ENCODE peak calls at places on chromosomes 5 and 9, in six cellular contexts. One of them, this sample, is unnamed.

GRCh38 chr5:142548739-142549275 is 137.1 kb downstream of the FGF1 start:
- DNase-seq in AG08396: peak; percentile 83
- DNase-seq in T-cell: no peak
- DNase-seq in naive thymus-derived CD4-positive, alpha-beta T cell: peak; percentile 20
- DNase-seq in ELR: peak; percentile 97
- DNase-seq in NCI-H2029: peak; percentile 75
- DNase-seq in this sample: peak; percentile 58

GRCh38 chr5:150303070-150303595 is 428 bp upstream of the ARSI start:
- DNase-seq in T-cell: no peak
- DNase-seq in AG08396: peak; percentile 76
- DNase-seq in ELR: no peak
- DNase-seq in NCI-H2029: no peak
- DNase-seq in naive thymus-derived CD4-positive, alpha-beta T cell: no peak
- DNase-seq in this sample: no peak

GRCh38 chr9:23774266-23774665 is 51.8 kb downstream of the ELAVL2 start:
- DNase-seq in T-cell: no peak
- DNase-seq in ELR: no peak
- DNase-seq in naive thymus-derived CD4-positive, alpha-beta T cell: no peak
- DNase-seq in NCI-H2029: no peak
- DNase-seq in AG08396: no peak
- DNase-seq in this sample: no peak

GRCh38 chr5:43225649-43226245 is 33.7 kb downstream of the NIM1K start:
- DNase-seq in AG08396: no peak
- DNase-seq in ELR: no peak
- DNase-seq in NCI-H2029: no peak
- DNase-seq in T-cell: no peak
- DNase-seq in naive thymus-derived CD4-positive, alpha-beta T cell: no peak
- DNase-seq in this sample: no peak

GRCh38 chr5:51646482-51646881 is 263.2 kb downstream of the ISL1 start:
- DNase-seq in naive thymus-derived CD4-positive, alpha-beta T cell: no peak
- DNase-seq in AG08396: no peak
- DNase-seq in NCI-H2029: no peak
- DNase-seq in T-cell: no peak
- DNase-seq in ELR: no peak
- DNase-seq in this sample: no peak

GRCh38 chr5:137693307-137693950 is 42.5 kb downstream of the KLHL3 start:
- DNase-seq in T-cell: no peak
- DNase-seq in ELR: no peak
- DNase-seq in naive thymus-derived CD4-positive, alpha-beta T cell: no peak
- DNase-seq in AG08396: no peak
- DNase-seq in NCI-H2029: no peak
- DNase-seq in this sample: no peak

GRCh38 chr5:58773744-58774441 is 191.0 kb downstream of the RAB3C start:
- DNase-seq in AG08396: no peak
- DNase-seq in T-cell: no peak
- DNase-seq in ELR: no peak
- DNase-seq in NCI-H2029: no peak
- DNase-seq in naive thymus-derived CD4-positive, alpha-beta T cell: no peak
- DNase-seq in this sample: peak; percentile 13

GRCh38 chr9:29211681-29212589 is 1638.7 kb upstream of the C9orf72 start:
- DNase-seq in naive thymus-derived CD4-positive, alpha-beta T cell: peak; percentile 8
- DNase-seq in NCI-H2029: no peak
- DNase-seq in T-cell: peak; percentile 5
- DNase-seq in AG08396: peak; percentile 60
- DNase-seq in ELR: peak; percentile 52
- DNase-seq in this sample: peak; percentile 38

GRCh38 chr5:66442951-66443445 is 153.2 kb upstream of the MAST4 start:
- DNase-seq in AG08396: no peak
- DNase-seq in ELR: no peak
- DNase-seq in naive thymus-derived CD4-positive, alpha-beta T cell: no peak
- DNase-seq in T-cell: no peak
- DNase-seq in NCI-H2029: no peak
- DNase-seq in this sample: no peak

GRCh38 chr5:126044931-126045565 is 378.2 kb upstream of the GRAMD2B start:
- DNase-seq in naive thymus-derived CD4-positive, alpha-beta T cell: no peak
- DNase-seq in NCI-H2029: no peak
- DNase-seq in T-cell: no peak
- DNase-seq in AG08396: no peak
- DNase-seq in ELR: no peak
- DNase-seq in this sample: no peak

GRCh38 chr5:96857454-96857853 is 18.8 kb upstream of the ERAP2 start:
- DNase-seq in naive thymus-derived CD4-positive, alpha-beta T cell: no peak
- DNase-seq in NCI-H2029: no peak
- DNase-seq in AG08396: no peak
- DNase-seq in T-cell: no peak
- DNase-seq in ELR: no peak
- DNase-seq in this sample: no peak

GRCh38 chr5:150522504-150523464 is 14.9 kb downstream of the NDST1 start:
- DNase-seq in ELR: no peak
- DNase-seq in AG08396: no peak
- DNase-seq in NCI-H2029: peak; percentile 90
- DNase-seq in T-cell: no peak
- DNase-seq in naive thymus-derived CD4-positive, alpha-beta T cell: no peak
- DNase-seq in this sample: no peak

GRCh38 chr5:180423133-180423532 is 70.0 kb upstream of the GFPT2 start:
- DNase-seq in naive thymus-derived CD4-positive, alpha-beta T cell: no peak
- DNase-seq in T-cell: no peak
- DNase-seq in ELR: no peak
- DNase-seq in NCI-H2029: no peak
- DNase-seq in AG08396: no peak
- DNase-seq in this sample: no peak

GRCh38 chr9:136243631-136244030 is 2.0 kb downstream of the QSOX2 start:
- DNase-seq in T-cell: no peak
- DNase-seq in NCI-H2029: no peak
- DNase-seq in AG08396: no peak
- DNase-seq in naive thymus-derived CD4-positive, alpha-beta T cell: no peak
- DNase-seq in ELR: no peak
- DNase-seq in this sample: no peak

GRCh38 chr9:109886050-109886449 is 106.1 kb downstream of the PALM2AKAP2 start:
- DNase-seq in T-cell: no peak
- DNase-seq in AG08396: no peak
- DNase-seq in naive thymus-derived CD4-positive, alpha-beta T cell: no peak
- DNase-seq in ELR: no peak
- DNase-seq in NCI-H2029: no peak
- DNase-seq in this sample: no peak

GRCh38 chr9:14616188-14616982 is 76.8 kb downstream of the ZDHHC21 start:
- DNase-seq in NCI-H2029: no peak
- DNase-seq in T-cell: no peak
- DNase-seq in naive thymus-derived CD4-positive, alpha-beta T cell: peak; percentile 38
- DNase-seq in ELR: peak; percentile 75
- DNase-seq in AG08396: peak; percentile 20
- DNase-seq in this sample: peak; percentile 21

GRCh38 chr5:73093943-73094342 is 26.4 kb upstream of the TMEM171 start:
- DNase-seq in T-cell: no peak
- DNase-seq in ELR: peak; percentile 88
- DNase-seq in AG08396: no peak
- DNase-seq in NCI-H2029: no peak
- DNase-seq in naive thymus-derived CD4-positive, alpha-beta T cell: no peak
- DNase-seq in this sample: peak; percentile 51

GRCh38 chr9:35313911-35314310 is 152.1 kb downstream of the UNC13B start:
- DNase-seq in AG08396: no peak
- DNase-seq in ELR: peak; percentile 33
- DNase-seq in naive thymus-derived CD4-positive, alpha-beta T cell: no peak
- DNase-seq in NCI-H2029: no peak
- DNase-seq in T-cell: no peak
- DNase-seq in this sample: no peak